ENCODE peak calls at places on chromosomes 4 and X, in eight cellular contexts. One of them, this sample, is unnamed.

GRCh38 chrX:107154787-107155620 is 36.4 kb upstream of the RBM41 start:
- DNase-seq in Right ventricle myocardium superior: no peak
- DNase-seq in posterior cingulate gyrus: no peak
- DNase-seq in activated CD8-positive, alpha-beta T cell treated with anti-CD3 and anti-CD28 coated beads, Interleukin-2, amount 10 ng/mL, durations not matched to agents 7 days and 5 days: no peak
- DNase-seq in progenitor cell of endocrine pancreas: no peak
- DNase-seq in SW480: peak
- DNase-seq in KBM-7: peak
- DNase-seq in AG04449: no peak
- DNase-seq in this sample: no peak

GRCh38 chrX:130109429-130110378 is 593 bp downstream of the ELF4 start:
- DNase-seq in KBM-7: no peak
- DNase-seq in SW480: peak
- DNase-seq in AG04449: no peak
- DNase-seq in Right ventricle myocardium superior: peak
- DNase-seq in posterior cingulate gyrus: no peak
- DNase-seq in progenitor cell of endocrine pancreas: no peak
- DNase-seq in activated CD8-positive, alpha-beta T cell treated with anti-CD3 and anti-CD28 coated beads, Interleukin-2, amount 10 ng/mL, durations not matched to agents 7 days and 5 days: no peak
- DNase-seq in this sample: no peak

GRCh38 chr4:42464550-42465124 is 67.3 kb downstream of the SHISA3 start:
- DNase-seq in AG04449: no peak
- DNase-seq in SW480: no peak
- DNase-seq in KBM-7: no peak
- DNase-seq in activated CD8-positive, alpha-beta T cell treated with anti-CD3 and anti-CD28 coated beads, Interleukin-2, amount 10 ng/mL, durations not matched to agents 7 days and 5 days: no peak
- DNase-seq in progenitor cell of endocrine pancreas: no peak
- DNase-seq in posterior cingulate gyrus: no peak
- DNase-seq in Right ventricle myocardium superior: no peak
- DNase-seq in this sample: no peak

GRCh38 chr4:34158883-34159282 is 2085.4 kb downstream of the ARAP2 start:
- DNase-seq in AG04449: no peak
- DNase-seq in activated CD8-positive, alpha-beta T cell treated with anti-CD3 and anti-CD28 coated beads, Interleukin-2, amount 10 ng/mL, durations not matched to agents 7 days and 5 days: no peak
- DNase-seq in SW480: no peak
- DNase-seq in Right ventricle myocardium superior: no peak
- DNase-seq in progenitor cell of endocrine pancreas: no peak
- DNase-seq in KBM-7: no peak
- DNase-seq in posterior cingulate gyrus: no peak
- DNase-seq in this sample: no peak

GRCh38 chr4:52028970-52029369 is 8.8 kb upstream of the LRRC66 start:
- DNase-seq in SW480: no peak
- DNase-seq in KBM-7: no peak
- DNase-seq in AG04449: peak
- DNase-seq in posterior cingulate gyrus: no peak
- DNase-seq in activated CD8-positive, alpha-beta T cell treated with anti-CD3 and anti-CD28 coated beads, Interleukin-2, amount 10 ng/mL, durations not matched to agents 7 days and 5 days: no peak
- DNase-seq in Right ventricle myocardium superior: no peak
- DNase-seq in progenitor cell of endocrine pancreas: no peak
- DNase-seq in this sample: no peak

GRCh38 chr4:181224826-181225225 is 1018.4 kb upstream of the TENM3 start:
- DNase-seq in KBM-7: no peak
- DNase-seq in progenitor cell of endocrine pancreas: no peak
- DNase-seq in AG04449: no peak
- DNase-seq in posterior cingulate gyrus: no peak
- DNase-seq in SW480: no peak
- DNase-seq in activated CD8-positive, alpha-beta T cell treated with anti-CD3 and anti-CD28 coated beads, Interleukin-2, amount 10 ng/mL, durations not matched to agents 7 days and 5 days: no peak
- DNase-seq in Right ventricle myocardium superior: no peak
- DNase-seq in this sample: no peak

GRCh38 chr4:140061883-140062282 is 92.1 kb downstream of the MAML3 start:
- DNase-seq in Right ventricle myocardium superior: no peak
- DNase-seq in SW480: no peak
- DNase-seq in KBM-7: no peak
- DNase-seq in AG04449: no peak
- DNase-seq in activated CD8-positive, alpha-beta T cell treated with anti-CD3 and anti-CD28 coated beads, Interleukin-2, amount 10 ng/mL, durations not matched to agents 7 days and 5 days: no peak
- DNase-seq in posterior cingulate gyrus: no peak
- DNase-seq in progenitor cell of endocrine pancreas: no peak
- DNase-seq in this sample: no peak

GRCh38 chr4:13840573-13841185 is 213.2 kb upstream of the BOD1L1 start:
- DNase-seq in AG04449: no peak
- DNase-seq in SW480: no peak
- DNase-seq in Right ventricle myocardium superior: no peak
- DNase-seq in progenitor cell of endocrine pancreas: no peak
- DNase-seq in posterior cingulate gyrus: no peak
- DNase-seq in activated CD8-positive, alpha-beta T cell treated with anti-CD3 and anti-CD28 coated beads, Interleukin-2, amount 10 ng/mL, durations not matched to agents 7 days and 5 days: no peak
- DNase-seq in KBM-7: no peak
- DNase-seq in this sample: no peak

GRCh38 chr4:187944179-187944578 is 51.4 kb upstream of the ZFP42 start:
- DNase-seq in SW480: no peak
- DNase-seq in Right ventricle myocardium superior: no peak
- DNase-seq in posterior cingulate gyrus: peak
- DNase-seq in progenitor cell of endocrine pancreas: no peak
- DNase-seq in KBM-7: no peak
- DNase-seq in AG04449: no peak
- DNase-seq in activated CD8-positive, alpha-beta T cell treated with anti-CD3 and anti-CD28 coated beads, Interleukin-2, amount 10 ng/mL, durations not matched to agents 7 days and 5 days: no peak
- DNase-seq in this sample: no peak

GRCh38 chr4:123083612-123084011 is 161.2 kb upstream of the NUDT6 start:
- DNase-seq in progenitor cell of endocrine pancreas: no peak
- DNase-seq in KBM-7: peak
- DNase-seq in activated CD8-positive, alpha-beta T cell treated with anti-CD3 and anti-CD28 coated beads, Interleukin-2, amount 10 ng/mL, durations not matched to agents 7 days and 5 days: no peak
- DNase-seq in SW480: no peak
- DNase-seq in posterior cingulate gyrus: no peak
- DNase-seq in Right ventricle myocardium superior: no peak
- DNase-seq in AG04449: no peak
- DNase-seq in this sample: no peak

GRCh38 chr4:82372502-82372873 is 1.3 kb downstream of the HNRNPD start:
- DNase-seq in AG04449: no peak
- DNase-seq in activated CD8-positive, alpha-beta T cell treated with anti-CD3 and anti-CD28 coated beads, Interleukin-2, amount 10 ng/mL, durations not matched to agents 7 days and 5 days: peak
- DNase-seq in SW480: peak
- DNase-seq in Right ventricle myocardium superior: no peak
- DNase-seq in progenitor cell of endocrine pancreas: no peak
- DNase-seq in KBM-7: peak
- DNase-seq in posterior cingulate gyrus: peak
- DNase-seq in this sample: peak

GRCh38 chr4:7607156-7607910 is 172.6 kb upstream of the PSAPL1 start:
- DNase-seq in activated CD8-positive, alpha-beta T cell treated with anti-CD3 and anti-CD28 coated beads, Interleukin-2, amount 10 ng/mL, durations not matched to agents 7 days and 5 days: no peak
- DNase-seq in posterior cingulate gyrus: no peak
- DNase-seq in AG04449: peak
- DNase-seq in progenitor cell of endocrine pancreas: no peak
- DNase-seq in SW480: no peak
- DNase-seq in Right ventricle myocardium superior: no peak
- DNase-seq in KBM-7: no peak
- DNase-seq in this sample: no peak

GRCh38 chr4:128386761-128387599 is 99.4 kb upstream of the PGRMC2 start:
- DNase-seq in posterior cingulate gyrus: peak
- DNase-seq in Right ventricle myocardium superior: peak
- DNase-seq in activated CD8-positive, alpha-beta T cell treated with anti-CD3 and anti-CD28 coated beads, Interleukin-2, amount 10 ng/mL, durations not matched to agents 7 days and 5 days: no peak
- DNase-seq in progenitor cell of endocrine pancreas: no peak
- DNase-seq in KBM-7: no peak
- DNase-seq in AG04449: peak
- DNase-seq in SW480: peak
- DNase-seq in this sample: peak

GRCh38 chrX:104833401-104833800 is 267.4 kb downstream of the IL1RAPL2 start:
- DNase-seq in Right ventricle myocardium superior: no peak
- DNase-seq in AG04449: no peak
- DNase-seq in posterior cingulate gyrus: no peak
- DNase-seq in progenitor cell of endocrine pancreas: no peak
- DNase-seq in KBM-7: no peak
- DNase-seq in SW480: no peak
- DNase-seq in activated CD8-positive, alpha-beta T cell treated with anti-CD3 and anti-CD28 coated beads, Interleukin-2, amount 10 ng/mL, durations not matched to agents 7 days and 5 days: no peak
- DNase-seq in this sample: no peak

GRCh38 chr4:23360718-23361117 is 529.1 kb downstream of the PPARGC1A start:
- DNase-seq in KBM-7: no peak
- DNase-seq in posterior cingulate gyrus: no peak
- DNase-seq in SW480: no peak
- DNase-seq in AG04449: no peak
- DNase-seq in Right ventricle myocardium superior: no peak
- DNase-seq in progenitor cell of endocrine pancreas: no peak
- DNase-seq in activated CD8-positive, alpha-beta T cell treated with anti-CD3 and anti-CD28 coated beads, Interleukin-2, amount 10 ng/mL, durations not matched to agents 7 days and 5 days: no peak
- DNase-seq in this sample: no peak

GRCh38 chr4:58983887-58984286 is 1873.7 kb upstream of the IGFBP7 start:
- DNase-seq in activated CD8-positive, alpha-beta T cell treated with anti-CD3 and anti-CD28 coated beads, Interleukin-2, amount 10 ng/mL, durations not matched to agents 7 days and 5 days: no peak
- DNase-seq in posterior cingulate gyrus: no peak
- DNase-seq in KBM-7: no peak
- DNase-seq in Right ventricle myocardium superior: no peak
- DNase-seq in SW480: no peak
- DNase-seq in progenitor cell of endocrine pancreas: no peak
- DNase-seq in AG04449: no peak
- DNase-seq in this sample: no peak

GRCh38 chr4:2535386-2536192 is 858 bp upstream of the FAM193A start:
- DNase-seq in AG04449: no peak
- DNase-seq in progenitor cell of endocrine pancreas: peak
- DNase-seq in KBM-7: peak
- DNase-seq in Right ventricle myocardium superior: peak
- DNase-seq in SW480: peak
- DNase-seq in activated CD8-positive, alpha-beta T cell treated with anti-CD3 and anti-CD28 coated beads, Interleukin-2, amount 10 ng/mL, durations not matched to agents 7 days and 5 days: peak
- DNase-seq in posterior cingulate gyrus: peak
- DNase-seq in this sample: no peak

GRCh38 chrX:124194903-124195302 is 137.6 kb upstream of the TEX13D start:
- DNase-seq in AG04449: no peak
- DNase-seq in Right ventricle myocardium superior: no peak
- DNase-seq in KBM-7: no peak
- DNase-seq in activated CD8-positive, alpha-beta T cell treated with anti-CD3 and anti-CD28 coated beads, Interleukin-2, amount 10 ng/mL, durations not matched to agents 7 days and 5 days: no peak
- DNase-seq in posterior cingulate gyrus: no peak
- DNase-seq in progenitor cell of endocrine pancreas: no peak
- DNase-seq in SW480: no peak
- DNase-seq in this sample: no peak

GRCh38 chr4:149796381-149796780 is 19.3 kb downstream of the IQCM start:
- DNase-seq in posterior cingulate gyrus: no peak
- DNase-seq in progenitor cell of endocrine pancreas: no peak
- DNase-seq in SW480: no peak
- DNase-seq in Right ventricle myocardium superior: no peak
- DNase-seq in KBM-7: no peak
- DNase-seq in AG04449: no peak
- DNase-seq in activated CD8-positive, alpha-beta T cell treated with anti-CD3 and anti-CD28 coated beads, Interleukin-2, amount 10 ng/mL, durations not matched to agents 7 days and 5 days: no peak
- DNase-seq in this sample: no peak

GRCh38 chrX:101759000-101759399 is 99.3 kb upstream of the ARMCX2 start:
- DNase-seq in AG04449: no peak
- DNase-seq in activated CD8-positive, alpha-beta T cell treated with anti-CD3 and anti-CD28 coated beads, Interleukin-2, amount 10 ng/mL, durations not matched to agents 7 days and 5 days: peak
- DNase-seq in KBM-7: peak
- DNase-seq in Right ventricle myocardium superior: peak
- DNase-seq in SW480: peak
- DNase-seq in progenitor cell of endocrine pancreas: no peak
- DNase-seq in posterior cingulate gyrus: peak
- DNase-seq in this sample: peak

GRCh38 chrX:63475200-63475599 is 124.1 kb upstream of the SPIN4 start:
- DNase-seq in AG04449: no peak
- DNase-seq in posterior cingulate gyrus: no peak
- DNase-seq in SW480: no peak
- DNase-seq in Right ventricle myocardium superior: no peak
- DNase-seq in progenitor cell of endocrine pancreas: no peak
- DNase-seq in KBM-7: peak
- DNase-seq in activated CD8-positive, alpha-beta T cell treated with anti-CD3 and anti-CD28 coated beads, Interleukin-2, amount 10 ng/mL, durations not matched to agents 7 days and 5 days: no peak
- DNase-seq in this sample: no peak

GRCh38 chrX:115226929-115227328 is 7.0 kb downstream of the LRCH2 start:
- DNase-seq in KBM-7: no peak
- DNase-seq in progenitor cell of endocrine pancreas: no peak
- DNase-seq in SW480: peak
- DNase-seq in AG04449: no peak
- DNase-seq in Right ventricle myocardium superior: no peak
- DNase-seq in activated CD8-positive, alpha-beta T cell treated with anti-CD3 and anti-CD28 coated beads, Interleukin-2, amount 10 ng/mL, durations not matched to agents 7 days and 5 days: no peak
- DNase-seq in posterior cingulate gyrus: peak
- DNase-seq in this sample: peak

GRCh38 chr4:76582074-76582816 is 147.2 kb downstream of the SHROOM3 start:
- DNase-seq in activated CD8-positive, alpha-beta T cell treated with anti-CD3 and anti-CD28 coated beads, Interleukin-2, amount 10 ng/mL, durations not matched to agents 7 days and 5 days: no peak
- DNase-seq in posterior cingulate gyrus: no peak
- DNase-seq in KBM-7: no peak
- DNase-seq in SW480: no peak
- DNase-seq in progenitor cell of endocrine pancreas: no peak
- DNase-seq in AG04449: no peak
- DNase-seq in Right ventricle myocardium superior: no peak
- DNase-seq in this sample: no peak

GRCh38 chr4:153787156-153787555 is 1.7 kb downstream of the SFRP2 start:
- DNase-seq in SW480: no peak
- DNase-seq in AG04449: no peak
- DNase-seq in progenitor cell of endocrine pancreas: no peak
- DNase-seq in activated CD8-positive, alpha-beta T cell treated with anti-CD3 and anti-CD28 coated beads, Interleukin-2, amount 10 ng/mL, durations not matched to agents 7 days and 5 days: no peak
- DNase-seq in Right ventricle myocardium superior: no peak
- DNase-seq in KBM-7: no peak
- DNase-seq in posterior cingulate gyrus: no peak
- DNase-seq in this sample: no peak

GRCh38 chrX:44580466-44580865 is 37.8 kb upstream of the FUNDC1 start:
- DNase-seq in KBM-7: no peak
- DNase-seq in activated CD8-positive, alpha-beta T cell treated with anti-CD3 and anti-CD28 coated beads, Interleukin-2, amount 10 ng/mL, durations not matched to agents 7 days and 5 days: no peak
- DNase-seq in AG04449: peak
- DNase-seq in Right ventricle myocardium superior: no peak
- DNase-seq in posterior cingulate gyrus: no peak
- DNase-seq in progenitor cell of endocrine pancreas: no peak
- DNase-seq in SW480: no peak
- DNase-seq in this sample: no peak

GRCh38 chr4:163493643-163494359 is 689 bp upstream of the TMA16 start:
- DNase-seq in AG04449: no peak
- DNase-seq in SW480: no peak
- DNase-seq in activated CD8-positive, alpha-beta T cell treated with anti-CD3 and anti-CD28 coated beads, Interleukin-2, amount 10 ng/mL, durations not matched to agents 7 days and 5 days: no peak
- DNase-seq in Right ventricle myocardium superior: peak
- DNase-seq in progenitor cell of endocrine pancreas: no peak
- DNase-seq in posterior cingulate gyrus: no peak
- DNase-seq in KBM-7: peak
- DNase-seq in this sample: peak

GRCh38 chr4:115720611-115721010 is 607.2 kb upstream of the NDST4 start:
- DNase-seq in SW480: no peak
- DNase-seq in AG04449: no peak
- DNase-seq in progenitor cell of endocrine pancreas: no peak
- DNase-seq in posterior cingulate gyrus: no peak
- DNase-seq in activated CD8-positive, alpha-beta T cell treated with anti-CD3 and anti-CD28 coated beads, Interleukin-2, amount 10 ng/mL, durations not matched to agents 7 days and 5 days: no peak
- DNase-seq in KBM-7: no peak
- DNase-seq in Right ventricle myocardium superior: no peak
- DNase-seq in this sample: no peak

This sample was measured in endothelial cell of umbilical vein.